ENCODE peak calls at places on chromosome 15, in nine cellular contexts. X is neuronal stem cell; D is T-helper 2 cell; N is fibroblast of the aortic adventitia; G is activated CD8-positive, alpha-beta memory T cell treated with anti-CD3 and anti-CD28 coated beads, Interleukin-2, amount 10 ng/mL, durations not matched to agents 7 days and 5 days; U is esophagus squamous epithelium; I is activated CD4-positive, CD25-positive, alpha-beta regulatory T cell treated with anti-CD3 and anti-CD28 coated beads, Interleukin-2, amount 50 U/mL, for 72 hours; F is tibial artery; C is hepatocyte. J is an unnamed sample.

GRCh38 chr15:73937313-73937695 is 11.0 kb downstream of the LOXL1 start:
- DNase-seq in X (no peak), D (no peak), N (no peak), G (no peak), U (no peak), I (no peak), F (no peak), C (no peak), J (no peak)

GRCh38 chr15:94075349-94075748 is 156.0 kb upstream of the MCTP2 start:
- DNase-seq in X (no peak), D (no peak), N (peak; percentile 81), G (no peak), U (no peak), I (no peak), F (peak; percentile 80), C (peak; percentile 46), J (no peak)

GRCh38 chr15:67838789-67839332 is 984 bp downstream of the RNU6-1 start:
- DNase-seq in X (no peak), D (no peak), N (no peak), G (no peak), U (no peak), I (no peak), F (peak; percentile 67), C (peak; percentile 85), J (no peak)

GRCh38 chr15:96314508-96314907 is 16.0 kb upstream of the NR2F2 start:
- DNase-seq in X (no peak), D (no peak), N (no peak), G (no peak), U (no peak), I (no peak), F (no peak), C (no peak), J (no peak)

GRCh38 chr15:74337146-74337545 is 30.3 kb downstream of the CYP11A1 start:
- DNase-seq in X (no peak), D (no peak), N (no peak), G (no peak), U (no peak), I (no peak), F (no peak), C (no peak), J (no peak)

GRCh38 chr15:47135279-47135678 is 582.0 kb upstream of the SEMA6D start:
- DNase-seq in X (no peak), D (no peak), N (no peak), G (no peak), U (no peak), I (no peak), F (no peak), C (no peak), J (no peak)

GRCh38 chr15:52912172-52912571 is 122.0 kb upstream of the ONECUT1 start:
- DNase-seq in X (no peak), D (no peak), N (no peak), G (no peak), U (no peak), I (no peak), F (no peak), C (no peak), J (no peak)

GRCh38 chr15:69578792-69579587 is 126.4 kb downstream of the RPLP1 start:
- DNase-seq in X (no peak), D (no peak), N (no peak), G (no peak), U (no peak), I (no peak), F (peak; percentile 63), C (no peak), J (peak; percentile 8)

GRCh38 chr15:42456971-42457370 is 34.0 kb downstream of the ZNF106 start:
- DNase-seq in X (no peak), D (no peak), N (peak; percentile 43), G (no peak), U (no peak), I (no peak), F (peak; percentile 32), C (no peak), J (no peak)

GRCh38 chr15:56464893-56465520 is at the start of gene MNS1:
- DNase-seq in X (peak; percentile 62), D (peak; percentile 13), N (peak; percentile 95), G (peak; percentile 91), U (peak; percentile 48), I (peak; percentile 61), F (peak; percentile 91), C (peak; percentile 94), J (peak; percentile 53)

GRCh38 chr15:68492855-68493254 is 60.9 kb upstream of the ITGA11 start:
- DNase-seq in X (no peak), D (no peak), N (peak; percentile 84), G (no peak), U (no peak), I (no peak), F (peak; percentile 70), C (no peak), J (no peak)

GRCh38 chr15:51724673-51725072 is 12.8 kb downstream of the LYSMD2 start:
- DNase-seq in X (no peak), D (no peak), N (no peak), G (no peak), U (no peak), I (no peak), F (no peak), C (no peak), J (no peak)

GRCh38 chr15:48976444-48977088 is 12.8 kb upstream of the SHC4 start:
- DNase-seq in X (no peak), D (no peak), N (no peak), G (no peak), U (no peak), I (no peak), F (no peak), C (no peak), J (no peak)

GRCh38 chr15:32718822-32719716 is 1.3 kb downstream of the GREM1 start:
- DNase-seq in X (peak; percentile 20), D (no peak), N (no peak), G (peak; percentile 43), U (no peak), I (no peak), F (no peak), C (peak; percentile 19), J (no peak)

GRCh38 chr15:58393196-58393790 is 38.5 kb upstream of the LIPC start:
- DNase-seq in X (no peak), D (no peak), N (peak; percentile 16), G (no peak), U (no peak), I (no peak), F (no peak), C (peak; percentile 71), J (no peak)

J was measured in NCI-H2029 treated with DMSO at 0.1 percent for 48 hours.